ENCODE peak calls at places on chromosomes 4 and X, in six cellular contexts. S is endodermal cell; R is A549; F is CD4-positive, alpha-beta memory T cell; W is heart right ventricle; O is stomach. Q is an unnamed sample.

GRCh38 chr4:115675721-115676120 is 562.3 kb upstream of the NDST4 start:
- DNase-seq in S (no peak), R (no peak), F (no peak), W (no peak), O (no peak), Q (no peak)

GRCh38 chrX:69101655-69102251 is 63.5 kb downstream of the PJA1 start:
- DNase-seq in S (no peak), R (no peak), F (no peak), W (no peak), O (no peak), Q (no peak)

GRCh38 chrX:154096140-154097002 is 1.1 kb downstream of the MECP2 start:
- DNase-seq in S (no peak), R (no peak), F (no peak), W (peak; percentile 16), O (no peak), Q (peak; percentile 36)

GRCh38 chr4:167265231-167265630 is 30.9 kb upstream of the SPOCK3 start:
- DNase-seq in S (no peak), R (no peak), F (no peak), W (no peak), O (no peak), Q (no peak)

GRCh38 chrX:102858826-102859627 is 78.0 kb upstream of the RAB40AL start:
- DNase-seq in S (peak; percentile 49), R (no peak), F (no peak), W (no peak), O (no peak), Q (no peak)

GRCh38 chr4:137310593-137311490 is 221.5 kb downstream of the PCDH18 start:
- DNase-seq in S (no peak), R (no peak), F (no peak), W (no peak), O (no peak), Q (no peak)

GRCh38 chr4:142194905-142195304 is 558.5 kb downstream of the IL15 start:
- DNase-seq in S (no peak), R (no peak), F (no peak), W (no peak), O (no peak), Q (no peak)

GRCh38 chr4:185276036-185276435 is 66.6 kb downstream of the SNX25 start:
- DNase-seq in S (no peak), R (no peak), F (no peak), W (no peak), O (no peak), Q (no peak)

GRCh38 chrX:11579856-11580595 is 85.7 kb downstream of the ARHGAP6 start:
- DNase-seq in S (no peak), R (no peak), F (no peak), W (no peak), O (no peak), Q (no peak)

GRCh38 chrX:69093960-69094935 is 71.0 kb downstream of the PJA1 start:
- DNase-seq in S (peak; percentile 82), R (peak; percentile 67), F (peak; percentile 23), W (no peak), O (peak; percentile 48), Q (peak; percentile 54)

DNA sequence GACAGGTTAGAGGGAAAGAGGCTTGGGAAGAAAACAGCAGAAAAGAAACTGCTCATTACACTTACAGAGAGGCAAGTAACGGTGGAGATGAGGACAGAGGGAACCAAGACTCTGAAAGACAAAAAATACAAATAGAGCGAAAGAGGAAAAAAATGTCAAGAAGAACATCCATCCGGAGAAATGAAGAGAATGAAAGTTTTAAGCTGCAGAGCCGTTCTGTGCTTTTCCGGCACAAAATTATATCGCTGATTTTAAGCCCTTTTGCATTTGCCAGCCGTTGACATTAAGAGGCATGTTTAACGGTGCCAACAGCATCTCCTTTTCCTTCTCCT is 236 bp downstream of the PCDH10 start:
- DNase-seq in S (no peak), R (no peak), F (no peak), W (no peak), O (no peak), Q (no peak)
- H3K4me3 ChIP-seq in S (peak overlapping the region; percentile 98), R (peak overlapping the region; percentile 52), F (no peak overlapping the region), W (peak overlapping the region; percentile 50), O (peak overlapping the region; percentile 51), Q (no peak overlapping the region)

DNA sequence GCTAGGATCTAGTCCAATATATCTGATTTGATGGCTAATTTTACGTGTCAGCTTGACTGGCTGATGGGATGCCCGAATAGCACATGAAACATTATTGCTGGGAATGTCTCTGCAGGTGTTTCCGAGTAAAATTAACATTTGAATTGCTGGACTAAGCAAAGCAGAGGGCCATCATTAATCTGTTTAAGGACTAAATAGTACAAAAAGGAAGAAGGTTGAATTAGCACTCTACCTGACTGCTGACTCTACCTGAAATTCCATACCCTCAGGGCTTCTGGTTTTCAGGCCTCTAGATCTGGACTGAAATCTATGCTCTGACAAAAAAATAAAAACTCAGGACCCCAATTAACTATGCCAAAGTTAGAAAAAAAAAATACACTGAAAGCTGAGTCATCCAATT is 1021.9 kb downstream of the FAM133A start:
- DNase-seq in S (no peak), R (no peak), F (no peak), W (no peak), O (no peak), Q (no peak)
- H3K9me3 ChIP-seq in S (peaks cover 14% of the 10 kb centered on the region), R (no peaks in the 10 kb centered on the region), F (no peaks in the 10 kb centered on the region), W (no peaks in the 10 kb centered on the region), O (no peaks in the 10 kb centered on the region), Q (no peaks in the 10 kb centered on the region)

DNA sequence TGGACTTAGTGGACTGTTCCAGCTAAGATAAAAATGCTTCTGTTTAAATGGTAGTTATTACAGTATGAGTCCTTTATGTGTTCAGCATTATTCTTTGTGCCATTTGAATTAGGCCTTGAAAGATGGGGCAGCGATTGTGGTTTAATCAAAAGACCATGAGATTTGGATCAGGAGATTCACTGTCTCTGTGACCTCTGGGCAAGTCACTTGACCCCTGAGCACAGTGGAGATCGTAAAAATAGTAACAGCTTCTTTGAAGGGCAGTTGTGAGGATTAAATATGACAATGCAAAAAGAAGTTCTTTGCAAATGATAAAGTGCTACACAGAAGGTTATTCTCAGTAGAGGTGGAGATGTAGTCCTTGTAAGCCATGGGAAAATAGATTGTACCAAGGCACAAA is 10.8 kb downstream of the CXCR3 start:
- DNase-seq in S (no peak), R (no peak), F (no peak), W (no peak), O (no peak), Q (no peak)
- H3K4me3 ChIP-seq in S (no peak overlapping the region), R (no peak overlapping the region), F (no peak overlapping the region), W (no peak overlapping the region), O (no peak overlapping the region), Q (no peak overlapping the region)

DNA sequence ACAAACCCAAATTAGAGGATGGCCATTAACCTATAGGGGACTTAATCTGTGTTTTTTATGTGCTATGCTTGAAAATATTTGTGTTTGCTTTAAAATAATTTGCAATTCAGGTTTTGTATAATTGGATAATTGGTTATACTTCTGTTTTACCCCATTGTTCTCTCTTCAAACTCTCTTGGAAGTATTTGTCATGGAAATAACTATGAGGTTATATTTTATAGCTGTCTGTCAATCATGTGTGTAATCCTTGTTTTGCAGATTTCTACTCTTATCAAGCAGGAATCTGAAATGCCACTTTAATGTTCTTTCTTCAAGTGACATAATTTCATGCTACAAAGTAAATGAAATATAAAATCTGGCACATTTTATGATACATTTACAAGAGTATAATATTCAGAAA is 15.4 kb upstream of the NDUFC1 start:
- DNase-seq in S (no peak), R (no peak), F (no peak), W (no peak), O (no peak), Q (no peak)
- H3K9me3 ChIP-seq in S (peaks cover 18% of the 10 kb centered on the region), R (no peaks in the 10 kb centered on the region), F (no peaks in the 10 kb centered on the region), W (no peaks in the 10 kb centered on the region), O (no peaks in the 10 kb centered on the region), Q (no peaks in the 10 kb centered on the region)

DNA sequence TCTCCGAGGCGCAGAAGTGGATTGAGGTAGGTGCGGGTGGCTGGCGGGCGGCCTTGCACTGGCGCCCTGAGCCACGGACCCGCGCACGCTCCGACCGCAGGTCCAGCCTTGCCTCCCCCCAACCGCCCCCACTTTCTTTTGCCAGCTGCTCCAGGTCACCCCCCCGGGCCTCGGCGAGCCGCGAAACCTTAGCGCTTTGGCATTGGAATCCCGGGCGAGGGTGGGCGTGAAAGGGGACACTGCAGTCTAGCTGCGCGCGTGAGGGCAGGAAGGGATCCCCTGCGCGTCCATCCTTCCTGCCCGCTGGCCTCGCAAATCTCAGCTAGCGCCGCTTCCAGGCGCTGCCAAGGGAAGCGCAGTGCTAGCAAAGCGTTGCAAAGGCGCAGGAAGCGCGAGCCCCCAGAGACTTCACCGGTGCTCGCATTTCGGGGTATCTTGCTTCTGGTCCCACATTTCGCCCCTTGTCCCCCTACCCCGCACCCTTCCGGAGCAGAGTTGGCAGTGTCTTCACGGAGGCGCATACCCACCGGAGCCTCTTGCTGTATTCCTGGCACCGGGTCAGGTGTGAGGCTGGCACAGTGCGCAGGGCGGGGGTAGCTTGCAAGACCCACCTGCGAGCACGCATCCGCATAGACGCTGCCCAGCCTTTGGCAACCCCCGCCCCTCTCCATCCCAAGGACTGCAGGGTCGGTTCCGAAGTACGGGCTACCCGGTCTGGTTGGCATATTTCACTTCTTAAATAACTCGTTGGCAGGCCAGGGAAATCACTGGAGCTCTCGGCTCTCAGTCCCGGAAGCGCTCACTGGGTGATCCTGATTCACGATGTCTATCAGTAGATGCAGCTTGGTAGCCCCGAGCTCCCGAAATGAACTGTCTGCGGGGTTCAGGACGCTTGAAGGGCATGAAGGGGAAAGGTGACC is 104.4 kb downstream of the UCHL1 start:
- DNase-seq in S (peak; percentile 77), R (no peak), F (no peak), W (peak; percentile 57), O (peak; percentile 44), Q (peak; percentile 16)
- H3K4me3 ChIP-seq in S (peak overlapping the region; percentile 80), R (peak overlapping the region; percentile 85), F (no peak overlapping the region), W (peak overlapping the region; percentile 94), O (peak overlapping the region; percentile 81), Q (peak overlapping the region; percentile 62)

GRCh38 chr4:7515390-7515902 is 80.7 kb upstream of the PSAPL1 start:
- DNase-seq in S (no peak), R (no peak), F (no peak), W (no peak), O (no peak), Q (peak; percentile 47)

GRCh38 chr4:7516116-7516772 is 81.5 kb upstream of the PSAPL1 start:
- DNase-seq in S (no peak), R (no peak), F (no peak), W (no peak), O (no peak), Q (no peak)

GRCh38 chr4:7513731-7514130 is 79.0 kb upstream of the PSAPL1 start:
- DNase-seq in S (no peak), R (no peak), F (no peak), W (no peak), O (no peak), Q (no peak)

GRCh38 chr4:7514281-7514680 is 79.6 kb upstream of the PSAPL1 start:
- DNase-seq in S (no peak), R (no peak), F (no peak), W (no peak), O (no peak), Q (no peak)

GRCh38 chr4:7514789-7515188 is 80.1 kb upstream of the PSAPL1 start:
- DNase-seq in S (no peak), R (no peak), F (no peak), W (no peak), O (no peak), Q (no peak)
- H3K9me3 ChIP-seq in S (no peaks in the 10 kb centered on the region), R (no peaks in the 10 kb centered on the region), F (no peaks in the 10 kb centered on the region), W (no peaks in the 10 kb centered on the region), O (no peaks in the 10 kb centered on the region), Q (no peaks in the 10 kb centered on the region)

Q was measured in Caco-2.